ENCODE peak calls at places on chromosomes 16 and 17, in five cellular contexts. A is WTC11, J is MM.1S, S is nephron progenitor cell, F is lung. G is an unnamed sample.

GRCh38 chr17:35081638-35082037 is 18.1 kb upstream of the RFFL start:
- DNase-seq in A (no peak), J (no peak), S (no peak), F (no peak), G (no peak)

GRCh38 chr17:32493581-32494513 is 7.1 kb downstream of the CDK5R1 start:
- DNase-seq in A (no peak), J (no peak), S (no peak), F (no peak), G (no peak)

GRCh38 chr16:76931186-76931585 is 259.8 kb upstream of the MON1B start:
- DNase-seq in A (no peak), J (no peak), S (no peak), F (no peak), G (no peak)

GRCh38 chr17:14198013-14198412 is 38.6 kb downstream of the CDRT15 start:
- DNase-seq in A (no peak), J (no peak), S (peak; percentile 22), F (peak; percentile 65), G (no peak)

GRCh38 chr17:4881761-4882555 is 17.4 kb upstream of the C17orf107 start:
- DNase-seq in A (peak; percentile 85), J (peak; percentile 59), S (peak; percentile 65), F (peak; percentile 63), G (peak; percentile 78)

GRCh38 chr17:41491476-41491875 is 1.8 kb upstream of the KRT36 start:
- DNase-seq in A (no peak), J (no peak), S (no peak), F (no peak), G (no peak)

GRCh38 chr16:50497592-50497991 is 50.6 kb upstream of the NKD1 start:
- DNase-seq in A (no peak), J (no peak), S (no peak), F (peak; percentile 18), G (no peak)

GRCh38 chr17:33964344-33964979 is 290.6 kb upstream of the CCL2 start:
- DNase-seq in A (no peak), J (peak; percentile 97), S (no peak), F (no peak), G (no peak)

GRCh38 chr16:914453-914852 is 56.3 kb downstream of the LMF1 start:
- DNase-seq in A (no peak), J (no peak), S (no peak), F (no peak), G (peak; percentile 0)

GRCh38 chr16:22092143-22092933 is at the start of gene VWA3A:
- DNase-seq in A (peak; percentile 57), J (no peak), S (peak; percentile 50), F (no peak), G (no peak)

GRCh38 chr16:72191551-72191950 is 19.6 kb upstream of the PMFBP1 start:
- DNase-seq in A (no peak), J (no peak), S (no peak), F (no peak), G (no peak)

GRCh38 chr16:26129997-26130396 is 438.2 kb downstream of the HS3ST4 start:
- DNase-seq in A (no peak), J (no peak), S (no peak), F (no peak), G (no peak)

GRCh38 chr17:31584436-31585279 is 193.2 kb downstream of the RAB11FIP4 start:
- DNase-seq in A (no peak), J (no peak), S (no peak), F (no peak), G (no peak)

GRCh38 chr17:46790216-46790615 is 28.3 kb downstream of the WNT3 start:
- DNase-seq in A (no peak), J (no peak), S (no peak), F (no peak), G (no peak)

GRCh38 chr16:89054261-89054661 is 39.4 kb upstream of the ACSF3 start:
- DNase-seq in A (no peak), J (no peak), S (no peak), F (no peak), G (no peak)

GRCh38 chr16:67865318-67865717 is 7.5 kb upstream of the EDC4 start:
- DNase-seq in A (peak; percentile 58), J (peak; percentile 15), S (no peak), F (no peak), G (peak; percentile 63)

GRCh38 chr17:50953831-50954601 is 87.9 kb upstream of the TOB1 start:
- DNase-seq in A (peak; percentile 46), J (no peak), S (peak; percentile 63), F (no peak), G (peak; percentile 79)

GRCh38 chr16:25707982-25708583 is 16.3 kb downstream of the HS3ST4 start:
- DNase-seq in A (peak; percentile 58), J (peak; percentile 56), S (peak; percentile 28), F (no peak), G (peak; percentile 8)

GRCh38 chr16:25433388-25433787 is 175.7 kb upstream of the ZKSCAN2 start:
- DNase-seq in A (no peak), J (no peak), S (no peak), F (no peak), G (no peak)

GRCh38 chr16:56554441-56554840 is 10.4 kb upstream of the MT4 start:
- DNase-seq in A (no peak), J (no peak), S (no peak), F (no peak), G (no peak)

GRCh38 chr17:2125013-2125535 is 70.2 kb downstream of the HIC1 start:
- DNase-seq in A (no peak), J (no peak), S (no peak), F (no peak), G (no peak)

GRCh38 chr17:16428098-16428882 is 12.9 kb downstream of the TRPV2 start:
- DNase-seq in A (peak; percentile 74), J (no peak), S (peak; percentile 67), F (peak; percentile 62), G (peak; percentile 56)

GRCh38 chr17:10036511-10037061 is 131.5 kb upstream of the RCVRN start:
- DNase-seq in A (no peak), J (no peak), S (no peak), F (peak; percentile 60), G (no peak)

GRCh38 chr17:29667969-29668368 is 45.3 kb upstream of the CORO6 start:
- DNase-seq in A (no peak), J (no peak), S (no peak), F (no peak), G (no peak)

GRCh38 chr17:65018612-65019290 is 37.8 kb downstream of the GNA13 start:
- DNase-seq in A (no peak), J (no peak), S (no peak), F (no peak), G (no peak)

GRCh38 chr17:42850964-42851363 is at the start of gene AOC3:
- DNase-seq in A (no peak), J (no peak), S (peak; percentile 14), F (no peak), G (no peak)

GRCh38 chr17:67390646-67391480 is 13.8 kb downstream of the PITPNC1 start:
- DNase-seq in A (no peak), J (no peak), S (peak; percentile 25), F (peak; percentile 37), G (peak; percentile 92)

DNA sequence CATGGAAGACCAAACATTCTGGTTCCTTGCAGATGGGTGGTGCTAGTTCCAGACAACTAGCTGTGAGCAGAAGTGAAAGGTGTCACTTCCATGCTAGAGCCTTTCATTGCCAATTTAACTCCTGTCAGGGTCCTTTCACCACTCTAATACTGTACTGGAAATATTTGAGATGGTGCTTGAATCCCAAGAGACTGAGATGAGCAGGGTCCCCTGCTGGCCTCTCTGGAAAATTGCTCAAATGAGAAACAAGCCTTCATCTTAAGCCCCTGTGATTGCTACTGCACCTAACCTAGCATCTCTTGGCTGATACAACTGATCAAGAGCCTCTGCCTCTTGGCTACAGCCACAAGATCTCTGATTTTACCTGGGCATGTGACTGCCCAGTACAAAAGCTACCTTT is 7.4 kb upstream of the VAC14 start:
- DNase-seq in A (no peak), J (no peak), S (no peak), F (no peak), G (no peak)
- TF ChIP-seq CTCF in A (no peak), J (peak; percentile 33), S (no peak), F (no peak), G (peak; percentile 5)

GRCh38 chr17:63830278-63830677 is 2.8 kb upstream of the FTSJ3 start:
- DNase-seq in A (no peak), J (no peak), S (no peak), F (no peak), G (no peak)

GRCh38 chr17:63827002-63827800 is at the start of the genes FTSJ3 and PSMC5:
- DNase-seq in A (peak; percentile 92), J (peak; percentile 95), S (peak; percentile 93), F (peak; percentile 95), G (peak; percentile 96)

GRCh38 chr17:63826468-63827001 is 696 bp upstream of the PSMC5 start:
- DNase-seq in A (no peak), J (no peak), S (peak; percentile 27), F (no peak), G (no peak)

GRCh38 chr17:63828936-63829335 is 1.5 kb upstream of the FTSJ3 start:
- DNase-seq in A (no peak), J (no peak), S (no peak), F (no peak), G (no peak)

GRCh38 chr17:63827801-63828221 is 348 bp upstream of the FTSJ3 start:
- DNase-seq in A (no peak), J (peak; percentile 14), S (no peak), F (no peak), G (no peak)
- TF ChIP-seq CTCF in A (no peak), J (no peak), S (peak; percentile 3), F (no peak), G (no peak)

GRCh38 chr16:85477801-85478363 is 135.2 kb upstream of the GSE1 start:
- DNase-seq in A (no peak), J (no peak), S (no peak), F (no peak), G (peak; percentile 20)

GRCh38 chr16:85480727-85481101 is 132.4 kb upstream of the GSE1 start:
- DNase-seq in A (no peak), J (peak; percentile 29), S (no peak), F (no peak), G (no peak)

GRCh38 chr16:85481738-85482137 is 131.4 kb upstream of the GSE1 start:
- DNase-seq in A (no peak), J (no peak), S (no peak), F (no peak), G (no peak)

GRCh38 chr16:85481206-85481605 is 131.9 kb upstream of the GSE1 start:
- DNase-seq in A (no peak), J (no peak), S (no peak), F (no peak), G (no peak)

GRCh38 chr16:85479972-85480726 is 133.0 kb upstream of the GSE1 start:
- DNase-seq in A (peak; percentile 64), J (peak; percentile 37), S (peak; percentile 47), F (no peak), G (no peak)
- TF ChIP-seq CTCF in A (no peak), J (peak; percentile 49), S (peak; percentile 19), F (no peak), G (no peak)

GRCh38 chr16:75301804-75302203 is 50.4 kb upstream of the BCAR1 start:
- DNase-seq in A (no peak), J (no peak), S (no peak), F (no peak), G (no peak)

GRCh38 chr16:75307506-75307905 is 56.1 kb upstream of the BCAR1 start:
- DNase-seq in A (no peak), J (no peak), S (no peak), F (no peak), G (no peak)

GRCh38 chr16:75305364-75306101 is 54.1 kb upstream of the BCAR1 start:
- DNase-seq in A (no peak), J (no peak), S (no peak), F (peak; percentile 72), G (peak; percentile 100)

GRCh38 chr16:75306102-75306762 is 54.8 kb upstream of the BCAR1 start:
- DNase-seq in A (no peak), J (no peak), S (no peak), F (no peak), G (peak; percentile 30)

GRCh38 chr16:75304521-75305363 is 53.3 kb upstream of the BCAR1 start:
- DNase-seq in A (no peak), J (no peak), S (no peak), F (no peak), G (peak; percentile 80)
- TF ChIP-seq CTCF in A (no peak), J (no peak), S (no peak), F (no peak), G (no peak)

G was measured in MCF 10A.